ENCODE peak calls at places on chromosomes 6 and 20, in five cellular contexts. One of them, this sample, is unnamed.

GRCh38 chr6:72787521-72788031 is 165.7 kb downstream of the KCNQ5 start:
- DNase-seq in hepatocyte: peak
- DNase-seq in dorsolateral prefrontal cortex: no peak
- DNase-seq in ascending aorta: no peak
- DNase-seq in bronchial epithelial cell: peak
- DNase-seq in this sample: no peak

GRCh38 chr20:21529863-21530262 is 16.0 kb upstream of the NKX2-2 start:
- DNase-seq in hepatocyte: no peak
- DNase-seq in dorsolateral prefrontal cortex: no peak
- DNase-seq in ascending aorta: no peak
- DNase-seq in bronchial epithelial cell: peak
- DNase-seq in this sample: no peak

GRCh38 chr6:94349227-94349626 is 929.9 kb upstream of the EPHA7 start:
- DNase-seq in hepatocyte: no peak
- DNase-seq in dorsolateral prefrontal cortex: no peak
- DNase-seq in ascending aorta: no peak
- DNase-seq in bronchial epithelial cell: peak
- DNase-seq in this sample: no peak

GRCh38 chr6:127589135-127589534 is 12.2 kb downstream of the C6orf58 start:
- DNase-seq in hepatocyte: no peak
- DNase-seq in dorsolateral prefrontal cortex: no peak
- DNase-seq in ascending aorta: no peak
- DNase-seq in bronchial epithelial cell: peak
- DNase-seq in this sample: no peak

GRCh38 chr6:71720705-71721104 is 165.6 kb upstream of the RIMS1 start:
- DNase-seq in hepatocyte: peak
- DNase-seq in dorsolateral prefrontal cortex: no peak
- DNase-seq in ascending aorta: no peak
- DNase-seq in bronchial epithelial cell: no peak
- DNase-seq in this sample: no peak

GRCh38 chr6:39182604-39183003 is 46.7 kb downstream of the KCNK5 start:
- DNase-seq in hepatocyte: no peak
- DNase-seq in dorsolateral prefrontal cortex: no peak
- DNase-seq in ascending aorta: no peak
- DNase-seq in bronchial epithelial cell: no peak
- DNase-seq in this sample: no peak

GRCh38 chr20:23061713-23062561 is 12.5 kb upstream of the THBD start:
- DNase-seq in hepatocyte: peak
- DNase-seq in dorsolateral prefrontal cortex: peak
- DNase-seq in ascending aorta: no peak
- DNase-seq in bronchial epithelial cell: peak
- DNase-seq in this sample: no peak

GRCh38 chr6:53651764-53652401 is 13.7 kb downstream of the KLHL31 start:
- DNase-seq in hepatocyte: peak
- DNase-seq in dorsolateral prefrontal cortex: peak
- DNase-seq in ascending aorta: peak
- DNase-seq in bronchial epithelial cell: peak
- DNase-seq in this sample: peak

GRCh38 chr20:62088258-62089127 is 22.8 kb upstream of the TAF4 start:
- DNase-seq in hepatocyte: peak
- DNase-seq in dorsolateral prefrontal cortex: no peak
- DNase-seq in ascending aorta: no peak
- DNase-seq in bronchial epithelial cell: peak
- DNase-seq in this sample: no peak

GRCh38 chr6:10792101-10792500 is 44.5 kb downstream of the TMEM14B start:
- DNase-seq in hepatocyte: no peak
- DNase-seq in dorsolateral prefrontal cortex: no peak
- DNase-seq in ascending aorta: no peak
- DNase-seq in bronchial epithelial cell: no peak
- DNase-seq in this sample: no peak

GRCh38 chr6:100296810-100297544 is 167.7 kb downstream of the SIM1 start:
- DNase-seq in hepatocyte: no peak
- DNase-seq in dorsolateral prefrontal cortex: no peak
- DNase-seq in ascending aorta: no peak
- DNase-seq in bronchial epithelial cell: peak
- DNase-seq in this sample: no peak

GRCh38 chr20:61297981-61298380 is 45.9 kb downstream of the CDH4 start:
- DNase-seq in hepatocyte: no peak
- DNase-seq in dorsolateral prefrontal cortex: no peak
- DNase-seq in ascending aorta: no peak
- DNase-seq in bronchial epithelial cell: peak
- DNase-seq in this sample: no peak

GRCh38 chr6:107561325-107561724 is 71.4 kb downstream of the SOBP start:
- DNase-seq in hepatocyte: no peak
- DNase-seq in dorsolateral prefrontal cortex: no peak
- DNase-seq in ascending aorta: no peak
- DNase-seq in bronchial epithelial cell: no peak
- DNase-seq in this sample: no peak

GRCh38 chr6:169678342-169678741 is 23.5 kb downstream of the WDR27 start:
- DNase-seq in hepatocyte: no peak
- DNase-seq in dorsolateral prefrontal cortex: no peak
- DNase-seq in ascending aorta: no peak
- DNase-seq in bronchial epithelial cell: no peak
- DNase-seq in this sample: no peak

GRCh38 chr6:139480356-139480833 is 105.9 kb upstream of the CITED2 start:
- DNase-seq in hepatocyte: no peak
- DNase-seq in dorsolateral prefrontal cortex: no peak
- DNase-seq in ascending aorta: no peak
- DNase-seq in bronchial epithelial cell: no peak
- DNase-seq in this sample: no peak

GRCh38 chr20:8218861-8219260 is 86.8 kb downstream of the PLCB1 start:
- DNase-seq in hepatocyte: no peak
- DNase-seq in dorsolateral prefrontal cortex: no peak
- DNase-seq in ascending aorta: no peak
- DNase-seq in bronchial epithelial cell: no peak
- DNase-seq in this sample: no peak

GRCh38 chr6:155125916-155126315 is 130.8 kb downstream of the TIAM2 start:
- DNase-seq in hepatocyte: no peak
- DNase-seq in dorsolateral prefrontal cortex: no peak
- DNase-seq in ascending aorta: no peak
- DNase-seq in bronchial epithelial cell: no peak
- DNase-seq in this sample: no peak

GRCh38 chr6:160667854-160668481 is 3.9 kb upstream of the LPA start:
- DNase-seq in hepatocyte: peak
- DNase-seq in dorsolateral prefrontal cortex: no peak
- DNase-seq in ascending aorta: no peak
- DNase-seq in bronchial epithelial cell: peak
- DNase-seq in this sample: peak

GRCh38 chr6:149405823-149406765 is 6.0 kb downstream of the SUMO4 start:
- DNase-seq in hepatocyte: no peak
- DNase-seq in dorsolateral prefrontal cortex: no peak
- DNase-seq in ascending aorta: no peak
- DNase-seq in bronchial epithelial cell: peak
- DNase-seq in this sample: no peak

GRCh38 chr6:47520282-47520681 is 42.7 kb downstream of the CD2AP start:
- DNase-seq in hepatocyte: peak
- DNase-seq in dorsolateral prefrontal cortex: no peak
- DNase-seq in ascending aorta: no peak
- DNase-seq in bronchial epithelial cell: no peak
- DNase-seq in this sample: no peak

GRCh38 chr6:139608872-139609271 is 234.4 kb upstream of the CITED2 start:
- DNase-seq in hepatocyte: no peak
- DNase-seq in dorsolateral prefrontal cortex: no peak
- DNase-seq in ascending aorta: no peak
- DNase-seq in bronchial epithelial cell: no peak
- DNase-seq in this sample: no peak

GRCh38 chr6:143950874-143951273 is 57.2 kb downstream of the PLAGL1 start:
- DNase-seq in hepatocyte: peak
- DNase-seq in dorsolateral prefrontal cortex: no peak
- DNase-seq in ascending aorta: no peak
- DNase-seq in bronchial epithelial cell: no peak
- DNase-seq in this sample: no peak

GRCh38 chr6:31559958-31560696 is 12.0 kb upstream of the LTA start:
- DNase-seq in hepatocyte: peak
- DNase-seq in dorsolateral prefrontal cortex: peak
- DNase-seq in ascending aorta: no peak
- DNase-seq in bronchial epithelial cell: peak
- DNase-seq in this sample: peak

GRCh38 chr6:37130704-37131103 is 39.2 kb upstream of the PIM1 start:
- DNase-seq in hepatocyte: peak
- DNase-seq in dorsolateral prefrontal cortex: no peak
- DNase-seq in ascending aorta: peak
- DNase-seq in bronchial epithelial cell: peak
- DNase-seq in this sample: no peak

GRCh38 chr6:36432151-36432633 is 10.5 kb downstream of the PXT1 start:
- DNase-seq in hepatocyte: no peak
- DNase-seq in dorsolateral prefrontal cortex: no peak
- DNase-seq in ascending aorta: no peak
- DNase-seq in bronchial epithelial cell: no peak
- DNase-seq in this sample: no peak

GRCh38 chr6:38498085-38498484 is 141.6 kb downstream of the BTBD9 start:
- DNase-seq in hepatocyte: no peak
- DNase-seq in dorsolateral prefrontal cortex: no peak
- DNase-seq in ascending aorta: no peak
- DNase-seq in bronchial epithelial cell: peak
- DNase-seq in this sample: no peak

GRCh38 chr6:37168809-37169457 is 1.0 kb upstream of the PIM1 start:
- DNase-seq in hepatocyte: no peak
- DNase-seq in dorsolateral prefrontal cortex: peak
- DNase-seq in ascending aorta: no peak
- DNase-seq in bronchial epithelial cell: peak
- DNase-seq in this sample: no peak

GRCh38 chr6:113586966-113587699 is 270.0 kb upstream of the MARCKS start:
- DNase-seq in hepatocyte: no peak
- DNase-seq in dorsolateral prefrontal cortex: no peak
- DNase-seq in ascending aorta: no peak
- DNase-seq in bronchial epithelial cell: no peak
- DNase-seq in this sample: no peak

GRCh38 chr6:11994875-11995461 is 17.1 kb upstream of the HIVEP1 start:
- DNase-seq in hepatocyte: no peak
- DNase-seq in dorsolateral prefrontal cortex: no peak
- DNase-seq in ascending aorta: no peak
- DNase-seq in bronchial epithelial cell: peak
- DNase-seq in this sample: no peak

GRCh38 chr6:8828376-8828775 is 393.0 kb upstream of the SLC35B3 start:
- DNase-seq in hepatocyte: no peak
- DNase-seq in dorsolateral prefrontal cortex: no peak
- DNase-seq in ascending aorta: no peak
- DNase-seq in bronchial epithelial cell: peak
- DNase-seq in this sample: no peak

GRCh38 chr6:8829296-8829695 is 394.0 kb upstream of the SLC35B3 start:
- DNase-seq in hepatocyte: no peak
- DNase-seq in dorsolateral prefrontal cortex: no peak
- DNase-seq in ascending aorta: no peak
- DNase-seq in bronchial epithelial cell: no peak
- DNase-seq in this sample: no peak

GRCh38 chr6:8830794-8831193 is 395.4 kb upstream of the SLC35B3 start:
- DNase-seq in hepatocyte: no peak
- DNase-seq in dorsolateral prefrontal cortex: no peak
- DNase-seq in ascending aorta: no peak
- DNase-seq in bronchial epithelial cell: no peak
- DNase-seq in this sample: no peak

GRCh38 chr6:8837343-8837742 is 402.0 kb upstream of the SLC35B3 start:
- DNase-seq in hepatocyte: no peak
- DNase-seq in dorsolateral prefrontal cortex: no peak
- DNase-seq in ascending aorta: no peak
- DNase-seq in bronchial epithelial cell: no peak
- DNase-seq in this sample: no peak

DNA sequence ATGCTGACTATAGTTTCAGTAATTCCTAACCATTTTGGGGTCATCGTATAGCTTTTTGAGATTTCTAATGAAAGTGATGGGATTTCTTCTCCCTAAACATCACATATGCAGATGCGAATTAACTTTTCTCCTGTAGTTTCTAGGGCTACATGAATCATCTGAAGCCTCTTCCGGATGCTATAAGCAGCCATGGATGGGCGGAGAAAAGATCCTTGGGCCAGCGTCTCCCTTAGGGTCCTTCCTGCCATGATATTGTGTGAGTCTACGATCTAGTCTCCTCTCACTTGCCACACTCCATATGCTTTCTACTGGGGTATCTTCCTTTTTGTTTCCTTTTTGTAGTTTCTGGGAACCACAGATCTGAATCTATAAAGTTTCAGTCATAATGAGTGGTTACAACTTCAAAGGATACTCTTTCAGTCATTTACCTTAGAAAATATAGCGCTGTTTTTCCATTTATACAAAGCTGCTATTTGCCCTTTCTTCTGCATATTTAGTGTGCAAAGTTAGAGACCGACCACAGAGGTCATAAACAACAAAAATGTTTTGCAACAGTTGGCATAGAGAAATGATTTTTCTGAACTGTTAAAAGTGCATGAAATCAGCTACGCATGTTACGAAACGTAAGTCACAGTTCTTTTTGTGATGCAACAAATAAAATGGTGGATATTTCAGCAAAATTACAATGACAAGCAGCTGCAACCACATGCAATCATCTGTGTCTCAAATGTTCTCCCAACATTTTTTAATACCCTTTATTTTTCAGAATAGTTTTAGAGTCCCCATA is 396.2 kb upstream of the SLC35B3 start:
- DNase-seq in hepatocyte: no peak
- DNase-seq in dorsolateral prefrontal cortex: no peak
- DNase-seq in ascending aorta: no peak
- DNase-seq in bronchial epithelial cell: no peak
- DNase-seq in this sample: no peak
- H3K4me3 ChIP-seq in hepatocyte: no peak
- H3K4me3 ChIP-seq in dorsolateral prefrontal cortex: no peak
- H3K4me3 ChIP-seq in ascending aorta: no peak
- H3K4me3 ChIP-seq in bronchial epithelial cell: no peak
- H3K4me3 ChIP-seq in this sample: no peak

GRCh38 chr6:90216081-90216977 is 80.3 kb downstream of the BACH2 start:
- DNase-seq in hepatocyte: peak
- DNase-seq in dorsolateral prefrontal cortex: no peak
- DNase-seq in ascending aorta: no peak
- DNase-seq in bronchial epithelial cell: no peak
- DNase-seq in this sample: no peak
- H3K4me3 ChIP-seq in hepatocyte: no peak
- H3K4me3 ChIP-seq in dorsolateral prefrontal cortex: no peak
- H3K4me3 ChIP-seq in ascending aorta: no peak
- H3K4me3 ChIP-seq in bronchial epithelial cell: no peak
- H3K4me3 ChIP-seq in this sample: no peak

GRCh38 chr20:63498950-63499332 is at the start of gene EEF1A2:
- DNase-seq in hepatocyte: peak
- DNase-seq in dorsolateral prefrontal cortex: peak
- DNase-seq in ascending aorta: no peak
- DNase-seq in bronchial epithelial cell: no peak
- DNase-seq in this sample: no peak

GRCh38 chr20:63496404-63497120 is 2.3 kb downstream of the EEF1A2 start:
- DNase-seq in hepatocyte: no peak
- DNase-seq in dorsolateral prefrontal cortex: no peak
- DNase-seq in ascending aorta: no peak
- DNase-seq in bronchial epithelial cell: no peak
- DNase-seq in this sample: no peak

GRCh38 chr20:63499333-63499969 is 568 bp upstream of the EEF1A2 start:
- DNase-seq in hepatocyte: no peak
- DNase-seq in dorsolateral prefrontal cortex: no peak
- DNase-seq in ascending aorta: no peak
- DNase-seq in bronchial epithelial cell: no peak
- DNase-seq in this sample: no peak

GRCh38 chr20:63497138-63497945 is 1.5 kb downstream of the EEF1A2 start:
- DNase-seq in hepatocyte: no peak
- DNase-seq in dorsolateral prefrontal cortex: no peak
- DNase-seq in ascending aorta: no peak
- DNase-seq in bronchial epithelial cell: no peak
- DNase-seq in this sample: no peak

GRCh38 chr20:63497946-63498935 is 642 bp downstream of the EEF1A2 start:
- DNase-seq in hepatocyte: peak
- DNase-seq in dorsolateral prefrontal cortex: no peak
- DNase-seq in ascending aorta: no peak
- DNase-seq in bronchial epithelial cell: peak
- DNase-seq in this sample: no peak
- H3K4me3 ChIP-seq in hepatocyte: no peak
- H3K4me3 ChIP-seq in dorsolateral prefrontal cortex: peak
- H3K4me3 ChIP-seq in ascending aorta: peak
- H3K4me3 ChIP-seq in bronchial epithelial cell: no peak
- H3K4me3 ChIP-seq in this sample: no peak

GRCh38 chr20:25408890-25409289 is 1.4 kb downstream of the GINS1 start:
- DNase-seq in hepatocyte: no peak
- DNase-seq in dorsolateral prefrontal cortex: no peak
- DNase-seq in ascending aorta: no peak
- DNase-seq in bronchial epithelial cell: no peak
- DNase-seq in this sample: no peak
- H3K4me3 ChIP-seq in hepatocyte: no peak
- H3K4me3 ChIP-seq in dorsolateral prefrontal cortex: no peak
- H3K4me3 ChIP-seq in ascending aorta: no peak
- H3K4me3 ChIP-seq in bronchial epithelial cell: no peak
- H3K4me3 ChIP-seq in this sample: peak

This sample was measured in Jurkat, Clone E6-1.